ENCODE peak calls at places on chromosome 10, in eight cellular contexts. J is heart left ventricle, I is GM23248, E is astrocyte, Z is foreskin keratinocyte, Q is psoas muscle, R is K562, Y is HCT116. B is an unnamed sample.

GRCh38 chr10:59360605-59361515 is 1.5 kb downstream of the FAM13C start:
- DNase-seq in I (no peak), J (no peak), E (peak), Q (no peak), Z (no peak), Y (no peak), R (no peak), B (no peak)

GRCh38 chr10:119502214-119502613 is 40.3 kb downstream of the RGS10 start:
- DNase-seq in R (no peak), E (no peak), Y (no peak), Z (no peak), Q (no peak), J (no peak), I (no peak), B (no peak)

GRCh38 chr10:7412482-7413251 is 1.8 kb upstream of the SFMBT2 start:
- DNase-seq in J (peak), Q (peak), I (peak), Z (no peak), R (no peak), Y (no peak), E (no peak), B (peak)

GRCh38 chr10:86668297-86669165 is at the start of gene LDB3:
- DNase-seq in Z (no peak), E (peak), Y (no peak), J (peak), R (no peak), I (no peak), Q (peak), B (no peak)

GRCh38 chr10:125756853-125757487 is 18.7 kb downstream of the MMP21 start:
- DNase-seq in Q (no peak), E (no peak), I (no peak), Z (no peak), J (no peak), R (no peak), Y (no peak), B (no peak)

GRCh38 chr10:73471226-73471625 is 24.6 kb downstream of the PPP3CB start:
- DNase-seq in I (no peak), Y (no peak), E (no peak), R (no peak), J (no peak), Q (no peak), Z (no peak), B (no peak)

GRCh38 chr10:77644557-77645243 is 7.1 kb upstream of the KCNMA1 start:
- DNase-seq in R (no peak), J (no peak), Z (no peak), Q (no peak), I (peak), Y (no peak), E (no peak), B (no peak)

GRCh38 chr10:102113956-102114857 is 6.0 kb downstream of the LDB1 start:
- DNase-seq in I (peak), Y (no peak), E (no peak), Q (peak), J (peak), Z (no peak), R (no peak), B (no peak)

GRCh38 chr10:110498087-110498981 is 627 bp downstream of the DUSP5 start:
- DNase-seq in R (peak), Q (peak), I (peak), Z (no peak), Y (no peak), E (peak), J (peak), B (no peak)

GRCh38 chr10:87816842-87817178 is 1.2 kb downstream of the ATAD1 start:
- DNase-seq in Y (no peak), J (no peak), Q (no peak), I (peak), Z (no peak), R (no peak), E (no peak), B (no peak)

GRCh38 chr10:89398003-89398749 is 5.8 kb downstream of the IFIT1 start:
- DNase-seq in J (no peak), I (no peak), E (no peak), Y (no peak), Q (no peak), R (no peak), Z (no peak), B (no peak)

GRCh38 chr10:6275022-6275997 is 72.6 kb downstream of the PFKFB3 start:
- DNase-seq in Q (peak), Z (peak), I (peak), R (peak), E (peak), J (peak), Y (peak), B (peak)

GRCh38 chr10:23693895-23694294 is 255.0 kb downstream of the OTUD1 start:
- DNase-seq in R (no peak), J (no peak), Y (no peak), Q (no peak), E (no peak), I (no peak), Z (no peak), B (no peak)

GRCh38 chr10:126080879-126081331 is 184.5 kb downstream of the FANK1 start:
- DNase-seq in R (no peak), Q (no peak), I (peak), J (no peak), E (peak), Y (no peak), Z (no peak), B (no peak)

GRCh38 chr10:103192451-103193106 is 493 bp downstream of the NT5C2 start:
- DNase-seq in Y (peak), I (peak), Z (no peak), R (no peak), J (peak), E (peak), Q (peak), B (peak)

DNA sequence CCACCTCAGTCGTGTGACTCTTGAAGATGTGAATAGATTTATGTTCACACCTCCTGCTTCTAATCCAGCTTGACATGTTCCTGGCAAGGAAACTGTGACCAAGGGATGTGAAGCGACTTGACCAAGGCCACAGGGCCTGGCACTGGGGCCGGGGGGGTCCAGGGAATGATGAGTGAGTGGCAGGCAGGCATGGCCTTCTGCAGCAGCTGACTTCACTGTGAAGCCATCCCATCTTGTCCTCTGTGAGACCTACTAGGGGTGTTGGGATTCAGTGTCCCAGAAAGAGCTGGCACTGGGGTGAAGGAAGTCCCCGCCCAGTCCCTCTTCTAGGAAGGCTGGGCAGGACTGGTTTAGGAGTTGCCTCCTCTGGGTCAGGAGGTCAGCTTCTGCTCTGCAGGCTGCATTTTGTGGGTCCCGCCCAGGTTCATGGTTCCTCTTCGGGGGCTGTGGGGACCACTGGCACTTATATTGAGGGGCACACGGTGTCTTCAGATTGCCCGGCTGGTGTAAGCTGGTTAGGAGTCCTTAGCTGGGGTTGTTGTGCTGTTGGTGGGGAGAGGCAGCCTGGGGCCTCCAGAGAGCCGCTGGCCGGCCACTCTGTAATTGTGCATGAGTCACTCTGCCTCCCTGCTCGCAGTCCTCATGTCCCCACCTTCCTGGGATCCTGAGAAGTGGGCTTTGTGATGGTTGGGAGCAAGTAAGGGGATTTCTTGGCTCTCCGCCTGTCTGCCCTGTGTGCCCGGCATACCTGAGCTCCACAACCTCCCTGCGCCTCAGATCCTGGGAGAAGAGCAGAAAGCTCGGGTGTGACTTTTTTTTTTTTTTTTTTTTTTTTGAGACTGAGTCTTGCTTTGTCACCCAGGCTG is 11.0 kb downstream of the ZMIZ1 start:
- DNase-seq in Z (no peak), Y (no peak), E (peak), I (peak), J (peak), R (peak), Q (peak), B (no peak)
- H3K27ac ChIP-seq in Z (no peak), Y (peak), E (peak), I (peak), J (peak), R (peak), Q (peak), B (no peak)

GRCh38 chr10:114538544-114538906 is 119.5 kb downstream of the ABLIM1 start:
- DNase-seq in R (no peak), E (no peak), Y (no peak), Q (no peak), J (no peak), I (no peak), Z (no peak), B (no peak)
- H3K27ac ChIP-seq in R (no peak), E (no peak), Y (no peak), Q (no peak), J (peak), I (no peak), Z (no peak), B (no peak)

GRCh38 chr10:21479553-21480315 is 45.7 kb downstream of the SKIDA1 start:
- DNase-seq in I (no peak), Z (no peak), R (no peak), J (no peak), Y (no peak), Q (no peak), E (no peak), B (no peak)
- H3K27ac ChIP-seq in I (no peak), Z (no peak), R (no peak), J (no peak), Y (no peak), Q (no peak), E (no peak), B (no peak)

GRCh38 chr10:3750352-3750816 is 34.6 kb downstream of the KLF6 start:
- DNase-seq in R (no peak), J (no peak), I (no peak), Z (no peak), Q (no peak), Y (no peak), E (no peak), B (no peak)
- H3K27ac ChIP-seq in R (no peak), J (peak), I (no peak), Z (peak), Q (peak), Y (no peak), E (no peak), B (no peak)

DNA sequence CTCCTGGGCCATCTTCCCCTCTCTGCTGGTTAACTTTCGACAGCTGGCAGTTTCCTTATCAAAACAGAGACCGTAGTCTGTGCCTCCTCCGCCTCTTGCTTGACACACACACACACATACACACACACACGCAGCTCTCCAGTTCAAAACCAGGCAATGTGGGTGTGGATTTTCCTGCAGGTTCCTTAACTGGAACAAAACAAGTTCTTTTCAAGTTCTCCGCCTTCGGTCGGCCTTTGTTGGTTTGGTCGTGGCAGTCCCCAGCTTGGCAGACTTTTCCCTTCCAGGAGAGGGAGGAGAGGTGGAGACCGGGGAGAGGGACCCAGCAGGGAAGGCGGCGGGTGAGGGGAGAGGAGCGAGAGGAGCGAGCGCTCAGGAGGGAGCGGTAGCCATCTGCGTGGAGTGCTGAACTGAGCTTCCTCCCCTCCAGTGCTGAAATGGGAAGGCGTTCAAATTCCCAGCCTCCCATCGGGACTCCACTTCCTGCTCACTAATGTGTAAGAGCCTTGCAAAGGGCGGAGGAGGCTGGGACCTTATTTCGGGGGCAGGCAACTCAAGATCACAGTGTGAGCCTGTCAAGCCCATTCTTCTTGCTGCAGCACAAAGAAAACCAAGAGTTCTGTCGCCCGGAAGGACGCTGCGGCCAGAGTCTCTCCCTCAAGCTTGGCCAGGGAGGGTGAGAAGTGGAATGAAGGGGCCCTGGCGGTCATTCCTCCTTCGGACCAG is 120.6 kb downstream of the PRPF18 start:
- DNase-seq in J (peak), Z (no peak), I (peak), Y (no peak), E (peak), R (peak), Q (peak), B (no peak)
- H3K27ac ChIP-seq in J (peak), Z (peak), I (no peak), Y (no peak), E (peak), R (peak), Q (peak), B (peak)

GRCh38 chr10:132107211-132107946 is 41.6 kb downstream of the JAKMIP3 start:
- DNase-seq in Z (no peak), E (no peak), I (no peak), J (peak), R (no peak), Y (no peak), Q (no peak), B (peak)
- H3K27ac ChIP-seq in Z (no peak), E (no peak), I (no peak), J (no peak), R (no peak), Y (no peak), Q (no peak), B (peak)